ENCODE peak calls at places on chromosome 15, in four cellular contexts. J is occipital lobe, F is LoVo, G is SK-N-DZ. Z is an unnamed sample.
A peak's percentile ranks its signal among the peaks of the same experiment; 100 is the strongest.

GRCh38 chr15:66751579-66751978 is 49.5 kb downstream of the SMAD6 start:
- DNase-seq in J (no peak), F (peak; percentile 73), G (no peak), Z (no peak)

GRCh38 chr15:96130734-96131133 is 199.8 kb upstream of the NR2F2 start:
- DNase-seq in J (no peak), F (no peak), G (no peak), Z (no peak)

GRCh38 chr15:89575656-89576416 is 567 bp downstream of the TICRR start:
- DNase-seq in J (no peak), F (no peak), G (peak; percentile 20), Z (peak; percentile 29)

GRCh38 chr15:64903331-64903950 is 8.3 kb upstream of the ANKDD1A start:
- DNase-seq in J (no peak), F (no peak), G (no peak), Z (no peak)

GRCh38 chr15:98546325-98546724 is 102.0 kb upstream of the IGF1R start:
- DNase-seq in J (no peak), F (no peak), G (no peak), Z (no peak)

GRCh38 chr15:55587321-55588069 is 650 bp downstream of the PYGO1 start:
- DNase-seq in J (no peak), F (no peak), G (peak; percentile 50), Z (peak; percentile 60)

GRCh38 chr15:40314723-40315276 is 7.1 kb upstream of the PLCB2 start:
- DNase-seq in J (no peak), F (no peak), G (no peak), Z (peak; percentile 76)

GRCh38 chr15:35383511-35383910 is 162.5 kb downstream of the DPH6 start:
- DNase-seq in J (no peak), F (no peak), G (no peak), Z (no peak)

GRCh38 chr15:39151545-39151944 is 429.3 kb upstream of the THBS1 start:
- DNase-seq in J (no peak), F (no peak), G (no peak), Z (no peak)

Z was measured in cardiac fibroblast.